ENCODE peak calls at places on chromosomes 13 and 19, in nine cellular contexts. One of them, this sample, is unnamed.

GRCh38 chr19:48938256-48938655 is 4.8 kb downstream of the DHDH start:
- DNase-seq in CD8-positive, alpha-beta T cell: no peak
- DNase-seq in GM23338: no peak
- DNase-seq in neural progenitor cell: no peak
- DNase-seq in HCT116: no peak
- DNase-seq in left ventricle myocardium inferior: no peak
- DNase-seq in upper lobe of right lung: no peak
- DNase-seq in IMR-90: no peak
- DNase-seq in heart right ventricle: no peak
- DNase-seq in this sample: no peak

GRCh38 chr19:19420570-19421301 is 15.3 kb downstream of the GATAD2A start:
- DNase-seq in heart right ventricle: no peak
- DNase-seq in left ventricle myocardium inferior: no peak
- DNase-seq in neural progenitor cell: no peak
- DNase-seq in IMR-90: no peak
- DNase-seq in CD8-positive, alpha-beta T cell: no peak
- DNase-seq in upper lobe of right lung: no peak
- DNase-seq in HCT116: no peak
- DNase-seq in GM23338: no peak
- DNase-seq in this sample: no peak

GRCh38 chr19:55385236-55385748 is 440 bp upstream of the RPL28 start:
- DNase-seq in GM23338: peak; percentile 99
- DNase-seq in upper lobe of right lung: peak; percentile 97
- DNase-seq in HCT116: peak; percentile 90
- DNase-seq in CD8-positive, alpha-beta T cell: peak; percentile 93
- DNase-seq in left ventricle myocardium inferior: peak; percentile 97
- DNase-seq in neural progenitor cell: peak; percentile 98
- DNase-seq in heart right ventricle: peak; percentile 96
- DNase-seq in IMR-90: peak; percentile 94
- DNase-seq in this sample: peak; percentile 96

GRCh38 chr19:48461651-48461981 is 6.2 kb downstream of the KCNJ14 start:
- DNase-seq in CD8-positive, alpha-beta T cell: no peak
- DNase-seq in left ventricle myocardium inferior: no peak
- DNase-seq in HCT116: no peak
- DNase-seq in upper lobe of right lung: no peak
- DNase-seq in neural progenitor cell: no peak
- DNase-seq in GM23338: no peak
- DNase-seq in heart right ventricle: no peak
- DNase-seq in IMR-90: no peak
- DNase-seq in this sample: no peak

GRCh38 chr19:48560095-48560530 is 8.1 kb downstream of the SULT2B1 start:
- DNase-seq in left ventricle myocardium inferior: no peak
- DNase-seq in upper lobe of right lung: no peak
- DNase-seq in neural progenitor cell: peak; percentile 32
- DNase-seq in GM23338: peak; percentile 60
- DNase-seq in CD8-positive, alpha-beta T cell: no peak
- DNase-seq in IMR-90: no peak
- DNase-seq in HCT116: no peak
- DNase-seq in heart right ventricle: no peak
- DNase-seq in this sample: peak; percentile 60

GRCh38 chr19:38898788-38899446 is 501 bp downstream of the SIRT2 start:
- DNase-seq in heart right ventricle: no peak
- DNase-seq in GM23338: peak; percentile 34
- DNase-seq in HCT116: no peak
- DNase-seq in upper lobe of right lung: no peak
- DNase-seq in left ventricle myocardium inferior: no peak
- DNase-seq in neural progenitor cell: peak; percentile 31
- DNase-seq in CD8-positive, alpha-beta T cell: no peak
- DNase-seq in IMR-90: peak; percentile 19
- DNase-seq in this sample: no peak

GRCh38 chr13:74153316-74153715 is 19.1 kb upstream of the KLF12 start:
- DNase-seq in GM23338: no peak
- DNase-seq in neural progenitor cell: no peak
- DNase-seq in CD8-positive, alpha-beta T cell: no peak
- DNase-seq in left ventricle myocardium inferior: no peak
- DNase-seq in upper lobe of right lung: no peak
- DNase-seq in heart right ventricle: no peak
- DNase-seq in IMR-90: no peak
- DNase-seq in HCT116: no peak
- DNase-seq in this sample: no peak

GRCh38 chr19:6217752-6218403 is 61.9 kb downstream of the MLLT1 start:
- DNase-seq in left ventricle myocardium inferior: no peak
- DNase-seq in GM23338: no peak
- DNase-seq in upper lobe of right lung: no peak
- DNase-seq in heart right ventricle: no peak
- DNase-seq in HCT116: no peak
- DNase-seq in IMR-90: no peak
- DNase-seq in CD8-positive, alpha-beta T cell: no peak
- DNase-seq in neural progenitor cell: no peak
- DNase-seq in this sample: no peak

GRCh38 chr13:110006304-110006703 is 219.9 kb upstream of the IRS2 start:
- DNase-seq in neural progenitor cell: no peak
- DNase-seq in CD8-positive, alpha-beta T cell: no peak
- DNase-seq in HCT116: peak; percentile 62
- DNase-seq in left ventricle myocardium inferior: no peak
- DNase-seq in upper lobe of right lung: no peak
- DNase-seq in IMR-90: peak; percentile 32
- DNase-seq in heart right ventricle: no peak
- DNase-seq in GM23338: no peak
- DNase-seq in this sample: no peak

GRCh38 chr13:46884531-46884930 is 12.3 kb downstream of the HTR2A start:
- DNase-seq in left ventricle myocardium inferior: no peak
- DNase-seq in CD8-positive, alpha-beta T cell: no peak
- DNase-seq in upper lobe of right lung: no peak
- DNase-seq in GM23338: no peak
- DNase-seq in HCT116: no peak
- DNase-seq in IMR-90: no peak
- DNase-seq in neural progenitor cell: no peak
- DNase-seq in heart right ventricle: no peak
- DNase-seq in this sample: no peak

GRCh38 chr13:68081051-68081450 is 850.9 kb upstream of the PCDH9 start:
- DNase-seq in GM23338: no peak
- DNase-seq in upper lobe of right lung: no peak
- DNase-seq in neural progenitor cell: no peak
- DNase-seq in left ventricle myocardium inferior: no peak
- DNase-seq in IMR-90: no peak
- DNase-seq in heart right ventricle: no peak
- DNase-seq in CD8-positive, alpha-beta T cell: no peak
- DNase-seq in HCT116: no peak
- DNase-seq in this sample: no peak

DNA sequence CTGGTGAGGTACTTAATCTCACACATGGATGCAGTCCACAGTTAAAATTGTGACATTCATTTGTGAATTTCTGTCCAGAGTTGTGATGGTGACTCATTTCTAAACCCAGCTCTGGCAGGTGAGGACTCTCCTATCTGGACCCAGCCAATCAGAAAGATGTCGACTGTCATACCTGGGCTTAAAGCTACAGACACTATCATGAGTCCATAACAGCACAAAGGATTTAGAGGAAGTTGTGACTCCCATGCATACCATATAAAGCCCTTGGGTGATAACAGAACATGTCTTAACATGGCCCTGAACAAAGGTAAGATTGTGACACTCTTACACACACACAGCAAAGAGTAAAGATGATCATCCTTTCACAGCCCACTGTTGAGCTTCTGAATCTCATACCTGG is 59.7 kb upstream of the ZNF724 start:
- DNase-seq in neural progenitor cell: no peak
- DNase-seq in upper lobe of right lung: no peak
- DNase-seq in IMR-90: no peak
- DNase-seq in HCT116: no peak
- DNase-seq in CD8-positive, alpha-beta T cell: no peak
- DNase-seq in left ventricle myocardium inferior: no peak
- DNase-seq in heart right ventricle: no peak
- DNase-seq in GM23338: no peak
- DNase-seq in this sample: no peak
- H3K4me1 ChIP-seq in neural progenitor cell: no peaks in the 10 kb centered on the region
- H3K4me1 ChIP-seq in upper lobe of right lung: no peaks in the 10 kb centered on the region
- H3K4me1 ChIP-seq in IMR-90: no peaks in the 10 kb centered on the region
- H3K4me1 ChIP-seq in HCT116: no peaks in the 10 kb centered on the region
- H3K4me1 ChIP-seq in CD8-positive, alpha-beta T cell: no peaks in the 10 kb centered on the region
- H3K4me1 ChIP-seq in left ventricle myocardium inferior: no peaks in the 10 kb centered on the region
- H3K4me1 ChIP-seq in heart right ventricle: no peaks in the 10 kb centered on the region
- H3K4me1 ChIP-seq in GM23338: no peaks in the 10 kb centered on the region
- H3K4me1 ChIP-seq in this sample: no peaks in the 10 kb centered on the region

GRCh38 chr19:1720237-1720636 is 33.1 kb upstream of the ONECUT3 start:
- DNase-seq in upper lobe of right lung: no peak
- DNase-seq in IMR-90: no peak
- DNase-seq in CD8-positive, alpha-beta T cell: no peak
- DNase-seq in HCT116: no peak
- DNase-seq in neural progenitor cell: no peak
- DNase-seq in GM23338: peak; percentile 36
- DNase-seq in left ventricle myocardium inferior: no peak
- DNase-seq in heart right ventricle: no peak
- DNase-seq in this sample: no peak

GRCh38 chr19:1717200-1717969 is 35.9 kb upstream of the ONECUT3 start:
- DNase-seq in upper lobe of right lung: no peak
- DNase-seq in CD8-positive, alpha-beta T cell: no peak
- DNase-seq in heart right ventricle: no peak
- DNase-seq in HCT116: no peak
- DNase-seq in GM23338: no peak
- DNase-seq in left ventricle myocardium inferior: no peak
- DNase-seq in neural progenitor cell: no peak
- DNase-seq in IMR-90: no peak
- DNase-seq in this sample: no peak

GRCh38 chr19:1717970-1718264 is 35.4 kb upstream of the ONECUT3 start:
- DNase-seq in upper lobe of right lung: no peak
- DNase-seq in GM23338: no peak
- DNase-seq in IMR-90: no peak
- DNase-seq in heart right ventricle: no peak
- DNase-seq in CD8-positive, alpha-beta T cell: no peak
- DNase-seq in neural progenitor cell: no peak
- DNase-seq in HCT116: no peak
- DNase-seq in left ventricle myocardium inferior: no peak
- DNase-seq in this sample: no peak

GRCh38 chr19:1719519-1719918 is 33.8 kb upstream of the ONECUT3 start:
- DNase-seq in left ventricle myocardium inferior: no peak
- DNase-seq in neural progenitor cell: no peak
- DNase-seq in IMR-90: no peak
- DNase-seq in HCT116: no peak
- DNase-seq in heart right ventricle: no peak
- DNase-seq in GM23338: no peak
- DNase-seq in CD8-positive, alpha-beta T cell: no peak
- DNase-seq in upper lobe of right lung: no peak
- DNase-seq in this sample: no peak

DNA sequence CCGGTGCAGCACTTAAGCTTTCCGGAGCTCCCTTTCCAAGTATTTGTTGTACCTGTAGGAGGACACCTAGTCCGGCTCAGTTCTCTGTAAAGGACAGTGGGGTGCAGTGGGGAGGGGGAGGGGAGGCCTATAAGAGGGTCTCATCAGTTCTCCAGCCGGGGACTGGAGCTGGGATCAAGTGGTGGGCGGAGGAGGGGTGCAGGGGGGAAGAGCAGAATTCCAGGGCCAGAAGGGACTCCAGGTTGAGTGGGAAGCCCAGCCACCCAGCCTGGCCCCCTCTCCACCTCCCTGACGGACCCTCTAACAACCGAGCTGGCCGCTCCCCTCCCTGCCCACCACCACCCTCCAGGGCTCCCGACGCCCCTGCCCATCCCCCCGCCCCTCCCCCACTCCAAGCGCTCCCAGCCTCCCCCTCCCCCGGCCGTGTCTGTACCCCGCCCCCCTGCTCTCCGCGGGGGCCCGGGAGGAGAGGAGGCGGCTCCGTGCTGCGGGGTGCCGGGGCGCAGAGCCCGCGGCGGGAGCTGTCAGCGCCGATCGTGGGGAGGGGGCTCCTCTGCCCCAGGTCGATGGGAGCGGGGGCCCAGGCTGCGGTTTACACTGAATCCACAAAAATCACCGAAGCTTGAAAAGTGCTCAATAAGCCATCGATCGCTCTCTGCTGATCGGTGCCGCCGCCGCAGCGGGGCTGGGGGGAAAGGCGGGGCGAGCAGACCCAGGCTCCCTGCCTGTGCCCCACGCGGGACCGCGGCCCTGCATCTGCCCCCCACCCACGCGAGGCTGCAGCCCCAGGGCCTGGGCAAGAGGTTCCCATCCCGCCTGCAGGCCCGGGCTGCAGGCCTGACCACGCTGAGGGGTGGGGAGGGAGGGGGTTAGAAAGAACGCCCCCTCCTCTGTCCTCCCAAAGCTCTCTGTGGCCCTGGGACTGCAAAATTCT is 34.7 kb upstream of the ONECUT3 start:
- DNase-seq in upper lobe of right lung: no peak
- DNase-seq in neural progenitor cell: peak; percentile 56
- DNase-seq in IMR-90: no peak
- DNase-seq in GM23338: peak; percentile 54
- DNase-seq in left ventricle myocardium inferior: no peak
- DNase-seq in HCT116: no peak
- DNase-seq in CD8-positive, alpha-beta T cell: no peak
- DNase-seq in heart right ventricle: no peak
- DNase-seq in this sample: no peak
- H3K4me3 ChIP-seq in upper lobe of right lung: no peak overlapping the region
- H3K4me3 ChIP-seq in neural progenitor cell: peak overlapping the region; percentile 64
- H3K4me3 ChIP-seq in IMR-90: no peak overlapping the region
- H3K4me3 ChIP-seq in GM23338: peak overlapping the region; percentile 62
- H3K4me3 ChIP-seq in left ventricle myocardium inferior: no peak overlapping the region
- H3K4me3 ChIP-seq in HCT116: no peak overlapping the region
- H3K4me3 ChIP-seq in CD8-positive, alpha-beta T cell: no peak overlapping the region
- H3K4me3 ChIP-seq in heart right ventricle: no peak overlapping the region
- H3K4me3 ChIP-seq in this sample: no peak overlapping the region

DNA sequence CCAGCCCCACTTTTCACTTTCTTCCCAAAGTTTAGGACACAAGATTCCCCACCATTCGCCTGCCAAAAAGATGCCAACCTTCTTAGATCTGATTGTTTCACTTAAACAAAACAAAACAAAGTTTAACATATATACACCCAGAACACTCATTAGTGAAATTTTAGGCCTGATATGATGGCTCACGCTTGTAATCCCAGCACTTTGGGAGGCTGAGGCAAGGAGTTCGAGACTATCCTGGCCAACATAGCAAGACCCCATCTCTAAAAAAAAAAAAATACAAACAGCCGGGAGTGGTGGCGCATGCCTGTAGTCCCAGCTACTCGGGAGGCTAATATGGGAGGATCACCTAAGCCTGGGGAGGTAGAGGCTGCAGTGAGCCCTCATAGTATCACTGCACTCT is 4.9 kb downstream of the PGPEP1 start:
- DNase-seq in upper lobe of right lung: no peak
- DNase-seq in IMR-90: no peak
- DNase-seq in left ventricle myocardium inferior: no peak
- DNase-seq in GM23338: no peak
- DNase-seq in CD8-positive, alpha-beta T cell: no peak
- DNase-seq in HCT116: no peak
- DNase-seq in neural progenitor cell: no peak
- DNase-seq in heart right ventricle: no peak
- DNase-seq in this sample: no peak
- TF ChIP-seq CTCF in upper lobe of right lung: no peak
- TF ChIP-seq CTCF in IMR-90: no peak
- TF ChIP-seq CTCF in left ventricle myocardium inferior: no peak
- TF ChIP-seq CTCF in GM23338: no peak
- TF ChIP-seq CTCF in CD8-positive, alpha-beta T cell: no peak
- TF ChIP-seq CTCF in HCT116: no peak
- TF ChIP-seq CTCF in neural progenitor cell: no peak
- TF ChIP-seq CTCF in heart right ventricle: no peak
- TF ChIP-seq CTCF in this sample: no peak

DNA sequence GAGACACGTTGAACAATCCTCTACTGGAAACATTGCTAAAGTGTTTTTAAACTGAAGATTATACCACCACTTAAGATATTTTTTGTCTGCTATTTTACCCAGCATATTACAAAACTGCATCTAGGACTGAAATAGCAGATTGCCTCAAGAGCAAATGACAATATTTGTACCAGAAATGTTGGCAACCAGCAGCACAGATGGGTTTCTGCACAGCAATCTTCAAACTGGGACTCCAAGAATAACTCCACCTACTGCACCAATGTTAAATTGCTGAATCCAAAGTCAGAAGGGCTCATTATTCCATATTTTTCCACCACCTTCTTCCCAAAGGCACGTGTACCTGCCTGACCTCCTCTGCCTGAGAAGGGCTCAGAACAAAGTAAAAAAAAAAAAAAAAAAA is 79.6 kb downstream of the FOXO1 start:
- DNase-seq in CD8-positive, alpha-beta T cell: no peak
- DNase-seq in GM23338: no peak
- DNase-seq in heart right ventricle: no peak
- DNase-seq in left ventricle myocardium inferior: no peak
- DNase-seq in IMR-90: no peak
- DNase-seq in upper lobe of right lung: no peak
- DNase-seq in HCT116: no peak
- DNase-seq in neural progenitor cell: no peak
- DNase-seq in this sample: no peak
- H3K4me1 ChIP-seq in CD8-positive, alpha-beta T cell: peaks cover 79% of the 10 kb centered on the region
- H3K4me1 ChIP-seq in GM23338: peaks cover 73% of the 10 kb centered on the region
- H3K4me1 ChIP-seq in heart right ventricle: peaks cover 71% of the 10 kb centered on the region
- H3K4me1 ChIP-seq in left ventricle myocardium inferior: peaks cover 77% of the 10 kb centered on the region
- H3K4me1 ChIP-seq in IMR-90: no peaks in the 10 kb centered on the region
- H3K4me1 ChIP-seq in upper lobe of right lung: peaks cover 51% of the 10 kb centered on the region
- H3K4me1 ChIP-seq in HCT116: no peaks in the 10 kb centered on the region
- H3K4me1 ChIP-seq in neural progenitor cell: peaks cover 18% of the 10 kb centered on the region
- H3K4me1 ChIP-seq in this sample: peaks cover 48% of the 10 kb centered on the region

This sample was measured in Caco-2.